ENCODE peak calls at places on chromosomes 1 and 21, in ten cellular contexts. N, M, O, H, U, B, S, W, J and Z are unnamed samples.

GRCh38 chr1:77975386-77975785 is 3.5 kb downstream of the FUBP1 start:
- DNase-seq in O (no peak), U (no peak), W (peak; percentile 24), J (peak; percentile 21), H (no peak), B (no peak), M (no peak), S (no peak), N (peak; percentile 50), Z (no peak)

GRCh38 chr1:113320272-113320671 is 70.0 kb upstream of the MAGI3 start:
- DNase-seq in J (no peak), M (no peak), N (no peak), B (no peak), U (no peak), H (no peak), W (no peak), O (no peak), S (no peak), Z (no peak)

GRCh38 chr1:15803380-15803779 is 4.1 kb downstream of the UQCRHL start:
- DNase-seq in J (no peak), N (peak; percentile 48), W (peak; percentile 28), S (peak; percentile 62), H (no peak), B (no peak), O (no peak), U (no peak), M (no peak), Z (no peak)

GRCh38 chr21:42670884-42671283 is 17.5 kb downstream of the PDE9A start:
- DNase-seq in B (no peak), H (no peak), N (no peak), M (no peak), W (peak; percentile 24), S (peak; percentile 70), U (no peak), O (no peak), J (no peak), Z (no peak)

GRCh38 chr1:154992721-154993571 is 440 bp upstream of the LENEP start:
- DNase-seq in B (no peak), M (no peak), U (no peak), H (no peak), O (peak; percentile 48), W (no peak), N (no peak), S (peak; percentile 75), J (no peak), Z (no peak)

GRCh38 chr1:211738709-211739301 is 63.4 kb upstream of the NEK2 start:
- DNase-seq in N (no peak), S (peak; percentile 62), B (no peak), U (no peak), J (no peak), M (no peak), H (no peak), W (peak; percentile 14), O (no peak), Z (no peak)

GRCh38 chr1:225767591-225768540 is 9.8 kb upstream of the SRP9 start:
- DNase-seq in O (peak; percentile 84), H (no peak), J (no peak), N (peak; percentile 41), W (peak; percentile 98), M (peak; percentile 82), B (no peak), S (no peak), U (no peak), Z (no peak)

GRCh38 chr1:178752891-178753290 is 27.8 kb downstream of the RALGPS2 start:
- DNase-seq in H (no peak), O (no peak), S (no peak), J (no peak), M (no peak), B (no peak), W (no peak), N (no peak), U (no peak), Z (no peak)

GRCh38 chr1:102588536-102588935 is 519.8 kb downstream of the COL11A1 start:
- DNase-seq in M (no peak), S (peak; percentile 32), U (no peak), B (no peak), N (peak; percentile 25), O (no peak), J (no peak), W (peak; percentile 16), H (no peak), Z (no peak)

GRCh38 chr1:31579374-31579773 is 3.1 kb downstream of the TINAGL1 start:
- DNase-seq in M (peak; percentile 56), B (no peak), J (no peak), H (no peak), S (no peak), U (no peak), O (peak; percentile 35), N (peak; percentile 45), W (no peak), Z (no peak)

GRCh38 chr21:25572895-25573310 is 34.4 kb downstream of the MRPL39 start:
- DNase-seq in B (no peak), O (no peak), H (no peak), J (no peak), N (peak; percentile 20), M (no peak), W (peak; percentile 16), U (no peak), S (peak; percentile 30), Z (no peak)